ENCODE peak calls at places on chromosomes 4 and X, in seven cellular contexts. One of them, this sample, is unnamed.

GRCh38 chr4:183350317-183351071 is 28.3 kb upstream of the CLDN24 start:
- DNase-seq in spleen: peak; percentile 23
- DNase-seq in activated CD8-positive, alpha-beta memory T cell treated with anti-CD3 and anti-CD28 coated beads, Interleukin-2, amount 50 U/mL, for 4 hours: no peak
- DNase-seq in fibroblast of mammary gland: peak; percentile 18
- DNase-seq in GM13977: no peak
- DNase-seq in PC-3: no peak
- DNase-seq in GM10248: no peak
- DNase-seq in this sample: no peak

GRCh38 chr4:2572076-2572475 is 35.6 kb downstream of the FAM193A start:
- DNase-seq in spleen: no peak
- DNase-seq in activated CD8-positive, alpha-beta memory T cell treated with anti-CD3 and anti-CD28 coated beads, Interleukin-2, amount 50 U/mL, for 4 hours: no peak
- DNase-seq in fibroblast of mammary gland: no peak
- DNase-seq in GM13977: no peak
- DNase-seq in PC-3: no peak
- DNase-seq in GM10248: no peak
- DNase-seq in this sample: no peak

GRCh38 chr4:183355405-183355804 is 33.2 kb upstream of the CLDN24 start:
- DNase-seq in spleen: no peak
- DNase-seq in activated CD8-positive, alpha-beta memory T cell treated with anti-CD3 and anti-CD28 coated beads, Interleukin-2, amount 50 U/mL, for 4 hours: no peak
- DNase-seq in fibroblast of mammary gland: peak; percentile 56
- DNase-seq in GM13977: no peak
- DNase-seq in PC-3: peak; percentile 72
- DNase-seq in GM10248: no peak
- DNase-seq in this sample: no peak

GRCh38 chr4:38782452-38783108 is at the start of gene TLR10:
- DNase-seq in spleen: no peak
- DNase-seq in activated CD8-positive, alpha-beta memory T cell treated with anti-CD3 and anti-CD28 coated beads, Interleukin-2, amount 50 U/mL, for 4 hours: peak; percentile 30
- DNase-seq in fibroblast of mammary gland: peak; percentile 58
- DNase-seq in GM13977: peak; percentile 40
- DNase-seq in PC-3: peak; percentile 41
- DNase-seq in GM10248: peak; percentile 67
- DNase-seq in this sample: no peak

GRCh38 chrX:39899876-39900787 is 197.6 kb downstream of the BCOR start:
- DNase-seq in spleen: no peak
- DNase-seq in activated CD8-positive, alpha-beta memory T cell treated with anti-CD3 and anti-CD28 coated beads, Interleukin-2, amount 50 U/mL, for 4 hours: no peak
- DNase-seq in fibroblast of mammary gland: peak; percentile 21
- DNase-seq in GM13977: no peak
- DNase-seq in PC-3: no peak
- DNase-seq in GM10248: no peak
- DNase-seq in this sample: no peak

GRCh38 chr4:104138154-104138553 is 356.5 kb downstream of the CXXC4 start:
- DNase-seq in spleen: no peak
- DNase-seq in activated CD8-positive, alpha-beta memory T cell treated with anti-CD3 and anti-CD28 coated beads, Interleukin-2, amount 50 U/mL, for 4 hours: no peak
- DNase-seq in fibroblast of mammary gland: no peak
- DNase-seq in GM13977: no peak
- DNase-seq in PC-3: no peak
- DNase-seq in GM10248: no peak
- DNase-seq in this sample: no peak

GRCh38 chr4:184815046-184815877 is 10.5 kb downstream of the ACSL1 start:
- DNase-seq in spleen: peak; percentile 84
- DNase-seq in activated CD8-positive, alpha-beta memory T cell treated with anti-CD3 and anti-CD28 coated beads, Interleukin-2, amount 50 U/mL, for 4 hours: no peak
- DNase-seq in fibroblast of mammary gland: peak; percentile 80
- DNase-seq in GM13977: peak; percentile 79
- DNase-seq in PC-3: peak; percentile 72
- DNase-seq in GM10248: peak; percentile 82
- DNase-seq in this sample: peak; percentile 88

GRCh38 chr4:158796370-158797140 is 27.7 kb downstream of the FNIP2 start:
- DNase-seq in spleen: no peak
- DNase-seq in activated CD8-positive, alpha-beta memory T cell treated with anti-CD3 and anti-CD28 coated beads, Interleukin-2, amount 50 U/mL, for 4 hours: no peak
- DNase-seq in fibroblast of mammary gland: peak; percentile 84
- DNase-seq in GM13977: no peak
- DNase-seq in PC-3: no peak
- DNase-seq in GM10248: no peak
- DNase-seq in this sample: peak; percentile 73

GRCh38 chr4:182188622-182189021 is 54.6 kb upstream of the TENM3 start:
- DNase-seq in spleen: no peak
- DNase-seq in activated CD8-positive, alpha-beta memory T cell treated with anti-CD3 and anti-CD28 coated beads, Interleukin-2, amount 50 U/mL, for 4 hours: no peak
- DNase-seq in fibroblast of mammary gland: peak; percentile 95
- DNase-seq in GM13977: no peak
- DNase-seq in PC-3: no peak
- DNase-seq in GM10248: no peak
- DNase-seq in this sample: no peak

GRCh38 chr4:157004279-157005161 is 32.9 kb upstream of the PDGFC start:
- DNase-seq in spleen: no peak
- DNase-seq in activated CD8-positive, alpha-beta memory T cell treated with anti-CD3 and anti-CD28 coated beads, Interleukin-2, amount 50 U/mL, for 4 hours: no peak
- DNase-seq in fibroblast of mammary gland: peak; percentile 40
- DNase-seq in GM13977: no peak
- DNase-seq in PC-3: no peak
- DNase-seq in GM10248: no peak
- DNase-seq in this sample: no peak

GRCh38 chr4:27008693-27009092 is 148.1 kb downstream of the STIM2 start:
- DNase-seq in spleen: no peak
- DNase-seq in activated CD8-positive, alpha-beta memory T cell treated with anti-CD3 and anti-CD28 coated beads, Interleukin-2, amount 50 U/mL, for 4 hours: no peak
- DNase-seq in fibroblast of mammary gland: peak; percentile 52
- DNase-seq in GM13977: no peak
- DNase-seq in PC-3: no peak
- DNase-seq in GM10248: no peak
- DNase-seq in this sample: no peak

GRCh38 chr4:123603165-123603564 is 206.6 kb downstream of the SPRY1 start:
- DNase-seq in spleen: no peak
- DNase-seq in activated CD8-positive, alpha-beta memory T cell treated with anti-CD3 and anti-CD28 coated beads, Interleukin-2, amount 50 U/mL, for 4 hours: peak; percentile 19
- DNase-seq in fibroblast of mammary gland: peak; percentile 56
- DNase-seq in GM13977: no peak
- DNase-seq in PC-3: peak; percentile 64
- DNase-seq in GM10248: no peak
- DNase-seq in this sample: no peak

GRCh38 chrX:14673764-14674163 is 144.4 kb downstream of the GLRA2 start:
- DNase-seq in spleen: no peak
- DNase-seq in activated CD8-positive, alpha-beta memory T cell treated with anti-CD3 and anti-CD28 coated beads, Interleukin-2, amount 50 U/mL, for 4 hours: no peak
- DNase-seq in fibroblast of mammary gland: peak; percentile 91
- DNase-seq in GM13977: peak; percentile 36
- DNase-seq in PC-3: peak; percentile 96
- DNase-seq in GM10248: peak; percentile 34
- DNase-seq in this sample: no peak

GRCh38 chr4:121484633-121485032 is 103.8 kb upstream of the QRFPR start:
- DNase-seq in spleen: peak; percentile 51
- DNase-seq in activated CD8-positive, alpha-beta memory T cell treated with anti-CD3 and anti-CD28 coated beads, Interleukin-2, amount 50 U/mL, for 4 hours: no peak
- DNase-seq in fibroblast of mammary gland: peak; percentile 72
- DNase-seq in GM13977: peak; percentile 46
- DNase-seq in PC-3: peak; percentile 60
- DNase-seq in GM10248: peak; percentile 43
- DNase-seq in this sample: peak; percentile 64

GRCh38 chr4:8916251-8916913 is 44.7 kb upstream of the HMX1 start:
- DNase-seq in spleen: peak; percentile 64
- DNase-seq in activated CD8-positive, alpha-beta memory T cell treated with anti-CD3 and anti-CD28 coated beads, Interleukin-2, amount 50 U/mL, for 4 hours: no peak
- DNase-seq in fibroblast of mammary gland: no peak
- DNase-seq in GM13977: peak; percentile 8
- DNase-seq in PC-3: no peak
- DNase-seq in GM10248: no peak
- DNase-seq in this sample: no peak

GRCh38 chr4:28832445-28832844 is 1887.7 kb upstream of the PCDH7 start:
- DNase-seq in spleen: no peak
- DNase-seq in activated CD8-positive, alpha-beta memory T cell treated with anti-CD3 and anti-CD28 coated beads, Interleukin-2, amount 50 U/mL, for 4 hours: no peak
- DNase-seq in fibroblast of mammary gland: no peak
- DNase-seq in GM13977: no peak
- DNase-seq in PC-3: no peak
- DNase-seq in GM10248: no peak
- DNase-seq in this sample: no peak

GRCh38 chr4:150943831-150944230 is 71.3 kb downstream of the LRBA start:
- DNase-seq in spleen: no peak
- DNase-seq in activated CD8-positive, alpha-beta memory T cell treated with anti-CD3 and anti-CD28 coated beads, Interleukin-2, amount 50 U/mL, for 4 hours: no peak
- DNase-seq in fibroblast of mammary gland: no peak
- DNase-seq in GM13977: no peak
- DNase-seq in PC-3: no peak
- DNase-seq in GM10248: no peak
- DNase-seq in this sample: no peak

GRCh38 chr4:52172166-52172565 is 121.1 kb downstream of the SPATA18 start:
- DNase-seq in spleen: no peak
- DNase-seq in activated CD8-positive, alpha-beta memory T cell treated with anti-CD3 and anti-CD28 coated beads, Interleukin-2, amount 50 U/mL, for 4 hours: no peak
- DNase-seq in fibroblast of mammary gland: peak; percentile 36
- DNase-seq in GM13977: no peak
- DNase-seq in PC-3: peak; percentile 46
- DNase-seq in GM10248: no peak
- DNase-seq in this sample: no peak

GRCh38 chr4:5444918-5445517 is 263.3 kb downstream of the EVC2 start:
- DNase-seq in spleen: peak; percentile 41
- DNase-seq in activated CD8-positive, alpha-beta memory T cell treated with anti-CD3 and anti-CD28 coated beads, Interleukin-2, amount 50 U/mL, for 4 hours: no peak
- DNase-seq in fibroblast of mammary gland: no peak
- DNase-seq in GM13977: no peak
- DNase-seq in PC-3: no peak
- DNase-seq in GM10248: no peak
- DNase-seq in this sample: no peak

GRCh38 chr4:1259966-1260365 is 11.0 kb upstream of the CTBP1 start:
- DNase-seq in spleen: no peak
- DNase-seq in activated CD8-positive, alpha-beta memory T cell treated with anti-CD3 and anti-CD28 coated beads, Interleukin-2, amount 50 U/mL, for 4 hours: no peak
- DNase-seq in fibroblast of mammary gland: no peak
- DNase-seq in GM13977: no peak
- DNase-seq in PC-3: no peak
- DNase-seq in GM10248: peak; percentile 24
- DNase-seq in this sample: no peak

GRCh38 chr4:83282049-83282535 is 2.5 kb downstream of the COQ2 start:
- DNase-seq in spleen: no peak
- DNase-seq in activated CD8-positive, alpha-beta memory T cell treated with anti-CD3 and anti-CD28 coated beads, Interleukin-2, amount 50 U/mL, for 4 hours: peak; percentile 49
- DNase-seq in fibroblast of mammary gland: peak; percentile 76
- DNase-seq in GM13977: peak; percentile 53
- DNase-seq in PC-3: peak; percentile 74
- DNase-seq in GM10248: peak; percentile 42
- DNase-seq in this sample: no peak

GRCh38 chr4:80137631-80138030 is 59.7 kb upstream of the PRDM8 start:
- DNase-seq in spleen: no peak
- DNase-seq in activated CD8-positive, alpha-beta memory T cell treated with anti-CD3 and anti-CD28 coated beads, Interleukin-2, amount 50 U/mL, for 4 hours: no peak
- DNase-seq in fibroblast of mammary gland: peak; percentile 10
- DNase-seq in GM13977: no peak
- DNase-seq in PC-3: no peak
- DNase-seq in GM10248: no peak
- DNase-seq in this sample: no peak

GRCh38 chr4:150283689-150284088 is 205.4 kb downstream of the DCLK2 start:
- DNase-seq in spleen: no peak
- DNase-seq in activated CD8-positive, alpha-beta memory T cell treated with anti-CD3 and anti-CD28 coated beads, Interleukin-2, amount 50 U/mL, for 4 hours: no peak
- DNase-seq in fibroblast of mammary gland: peak; percentile 97
- DNase-seq in GM13977: no peak
- DNase-seq in PC-3: peak; percentile 15
- DNase-seq in GM10248: no peak
- DNase-seq in this sample: no peak

GRCh38 chr4:101210331-101210730 is 137.0 kb downstream of the PPP3CA start:
- DNase-seq in spleen: no peak
- DNase-seq in activated CD8-positive, alpha-beta memory T cell treated with anti-CD3 and anti-CD28 coated beads, Interleukin-2, amount 50 U/mL, for 4 hours: no peak
- DNase-seq in fibroblast of mammary gland: no peak
- DNase-seq in GM13977: no peak
- DNase-seq in PC-3: no peak
- DNase-seq in GM10248: no peak
- DNase-seq in this sample: no peak

GRCh38 chr4:52051213-52051614 is at the start of gene SPATA18:
- DNase-seq in spleen: peak; percentile 64
- DNase-seq in activated CD8-positive, alpha-beta memory T cell treated with anti-CD3 and anti-CD28 coated beads, Interleukin-2, amount 50 U/mL, for 4 hours: no peak
- DNase-seq in fibroblast of mammary gland: peak; percentile 10
- DNase-seq in GM13977: peak; percentile 63
- DNase-seq in PC-3: no peak
- DNase-seq in GM10248: peak; percentile 49
- DNase-seq in this sample: peak; percentile 76

GRCh38 chrX:155745792-155746191 is 133.0 kb upstream of the TMLHE start:
- DNase-seq in spleen: no peak
- DNase-seq in activated CD8-positive, alpha-beta memory T cell treated with anti-CD3 and anti-CD28 coated beads, Interleukin-2, amount 50 U/mL, for 4 hours: no peak
- DNase-seq in fibroblast of mammary gland: peak; percentile 30
- DNase-seq in GM13977: no peak
- DNase-seq in PC-3: peak; percentile 46
- DNase-seq in GM10248: no peak
- DNase-seq in this sample: no peak

GRCh38 chr4:127239902-127240575 is 392.7 kb upstream of the INTU start:
- DNase-seq in spleen: no peak
- DNase-seq in activated CD8-positive, alpha-beta memory T cell treated with anti-CD3 and anti-CD28 coated beads, Interleukin-2, amount 50 U/mL, for 4 hours: no peak
- DNase-seq in fibroblast of mammary gland: peak; percentile 65
- DNase-seq in GM13977: no peak
- DNase-seq in PC-3: no peak
- DNase-seq in GM10248: no peak
- DNase-seq in this sample: no peak

GRCh38 chrX:48966796-48967579 is 4.7 kb downstream of the KCND1 start:
- DNase-seq in spleen: no peak
- DNase-seq in activated CD8-positive, alpha-beta memory T cell treated with anti-CD3 and anti-CD28 coated beads, Interleukin-2, amount 50 U/mL, for 4 hours: no peak
- DNase-seq in fibroblast of mammary gland: peak; percentile 21
- DNase-seq in GM13977: no peak
- DNase-seq in PC-3: peak; percentile 33
- DNase-seq in GM10248: no peak
- DNase-seq in this sample: no peak

GRCh38 chrX:102930990-102931756 is 5.9 kb upstream of the RAB40AL start:
- DNase-seq in spleen: no peak
- DNase-seq in activated CD8-positive, alpha-beta memory T cell treated with anti-CD3 and anti-CD28 coated beads, Interleukin-2, amount 50 U/mL, for 4 hours: no peak
- DNase-seq in fibroblast of mammary gland: no peak
- DNase-seq in GM13977: no peak
- DNase-seq in PC-3: peak; percentile 86
- DNase-seq in GM10248: no peak
- DNase-seq in this sample: no peak

GRCh38 chrX:120736989-120737388 is 107.1 kb upstream of the C1GALT1C1 start:
- DNase-seq in spleen: no peak
- DNase-seq in activated CD8-positive, alpha-beta memory T cell treated with anti-CD3 and anti-CD28 coated beads, Interleukin-2, amount 50 U/mL, for 4 hours: no peak
- DNase-seq in fibroblast of mammary gland: peak; percentile 77
- DNase-seq in GM13977: no peak
- DNase-seq in PC-3: peak; percentile 82
- DNase-seq in GM10248: no peak
- DNase-seq in this sample: no peak

GRCh38 chrX:149937881-149938426 is 337 bp downstream of the EOLA2 start:
- DNase-seq in spleen: peak; percentile 92
- DNase-seq in activated CD8-positive, alpha-beta memory T cell treated with anti-CD3 and anti-CD28 coated beads, Interleukin-2, amount 50 U/mL, for 4 hours: peak; percentile 25
- DNase-seq in fibroblast of mammary gland: no peak
- DNase-seq in GM13977: no peak
- DNase-seq in PC-3: no peak
- DNase-seq in GM10248: no peak
- DNase-seq in this sample: peak; percentile 66

GRCh38 chr4:122702939-122703338 is 29.6 kb upstream of the BBS12 start:
- DNase-seq in spleen: no peak
- DNase-seq in activated CD8-positive, alpha-beta memory T cell treated with anti-CD3 and anti-CD28 coated beads, Interleukin-2, amount 50 U/mL, for 4 hours: no peak
- DNase-seq in fibroblast of mammary gland: no peak
- DNase-seq in GM13977: no peak
- DNase-seq in PC-3: peak; percentile 6
- DNase-seq in GM10248: no peak
- DNase-seq in this sample: no peak

GRCh38 chr4:129410115-129410514 is 314.2 kb downstream of the C4orf33 start:
- DNase-seq in spleen: no peak
- DNase-seq in activated CD8-positive, alpha-beta memory T cell treated with anti-CD3 and anti-CD28 coated beads, Interleukin-2, amount 50 U/mL, for 4 hours: no peak
- DNase-seq in fibroblast of mammary gland: no peak
- DNase-seq in GM13977: no peak
- DNase-seq in PC-3: peak; percentile 15
- DNase-seq in GM10248: no peak
- DNase-seq in this sample: no peak

GRCh38 chr4:3799496-3799895 is 33.3 kb downstream of the ADRA2C start:
- DNase-seq in spleen: peak; percentile 58
- DNase-seq in activated CD8-positive, alpha-beta memory T cell treated with anti-CD3 and anti-CD28 coated beads, Interleukin-2, amount 50 U/mL, for 4 hours: no peak
- DNase-seq in fibroblast of mammary gland: no peak
- DNase-seq in GM13977: no peak
- DNase-seq in PC-3: no peak
- DNase-seq in GM10248: no peak
- DNase-seq in this sample: no peak

GRCh38 chr4:82891728-82892466 is 944 bp upstream of the SEC31A start:
- DNase-seq in spleen: no peak
- DNase-seq in activated CD8-positive, alpha-beta memory T cell treated with anti-CD3 and anti-CD28 coated beads, Interleukin-2, amount 50 U/mL, for 4 hours: no peak
- DNase-seq in fibroblast of mammary gland: peak; percentile 37
- DNase-seq in GM13977: no peak
- DNase-seq in PC-3: no peak
- DNase-seq in GM10248: no peak
- DNase-seq in this sample: no peak

GRCh38 chr4:12965334-12965733 is 518.8 kb downstream of the RAB28 start:
- DNase-seq in spleen: no peak
- DNase-seq in activated CD8-positive, alpha-beta memory T cell treated with anti-CD3 and anti-CD28 coated beads, Interleukin-2, amount 50 U/mL, for 4 hours: no peak
- DNase-seq in fibroblast of mammary gland: no peak
- DNase-seq in GM13977: no peak
- DNase-seq in PC-3: no peak
- DNase-seq in GM10248: no peak
- DNase-seq in this sample: no peak

GRCh38 chrX:23661671-23662070 is 5.6 kb upstream of the PRDX4 start:
- DNase-seq in spleen: no peak
- DNase-seq in activated CD8-positive, alpha-beta memory T cell treated with anti-CD3 and anti-CD28 coated beads, Interleukin-2, amount 50 U/mL, for 4 hours: no peak
- DNase-seq in fibroblast of mammary gland: no peak
- DNase-seq in GM13977: no peak
- DNase-seq in PC-3: no peak
- DNase-seq in GM10248: no peak
- DNase-seq in this sample: no peak

This sample was measured in upper lobe of right lung.